ENCODE peak calls at places on chromosomes 5 and 9, in four cellular contexts. One of them, this sample, is unnamed.

GRCh38 chr9:104278929-104279500 is 184.9 kb downstream of the SMC2 start:
- DNase-seq in H1: no peak
- DNase-seq in HepG2: no peak
- DNase-seq in GM12878: no peak
- DNase-seq in this sample: no peak

GRCh38 chr9:6680797-6681146 is 35.2 kb upstream of the GLDC start:
- DNase-seq in H1: no peak
- DNase-seq in HepG2: peak; percentile 68
- DNase-seq in GM12878: no peak
- DNase-seq in this sample: no peak

GRCh38 chr5:78984611-78985406 is at the start of gene ARSB:
- DNase-seq in H1: peak; percentile 68
- DNase-seq in HepG2: peak; percentile 79
- DNase-seq in GM12878: no peak
- DNase-seq in this sample: peak; percentile 57

GRCh38 chr5:3786165-3786564 is 190.5 kb downstream of the IRX1 start:
- DNase-seq in H1: no peak
- DNase-seq in HepG2: no peak
- DNase-seq in GM12878: no peak
- DNase-seq in this sample: no peak

GRCh38 chr5:100758780-100759179 is 144.3 kb downstream of the ST8SIA4 start:
- DNase-seq in H1: no peak
- DNase-seq in HepG2: no peak
- DNase-seq in GM12878: no peak
- DNase-seq in this sample: no peak

GRCh38 chr5:107384256-107384655 is 286.5 kb downstream of the EFNA5 start:
- DNase-seq in H1: no peak
- DNase-seq in HepG2: no peak
- DNase-seq in GM12878: no peak
- DNase-seq in this sample: no peak

GRCh38 chr9:5549671-5550650 is 39.6 kb downstream of the PDCD1LG2 start:
- DNase-seq in H1: no peak
- DNase-seq in HepG2: no peak
- DNase-seq in GM12878: no peak
- DNase-seq in this sample: no peak

GRCh38 chr9:131096490-131097258 is at the start of gene AIF1L:
- DNase-seq in H1: no peak
- DNase-seq in HepG2: no peak
- DNase-seq in GM12878: no peak
- DNase-seq in this sample: peak; percentile 76

GRCh38 chr5:107388111-107388861 is 282.5 kb downstream of the EFNA5 start:
- DNase-seq in H1: no peak
- DNase-seq in HepG2: no peak
- DNase-seq in GM12878: peak; percentile 57
- DNase-seq in this sample: no peak

GRCh38 chr5:88833371-88834107 is 49.4 kb downstream of the MEF2C start:
- DNase-seq in H1: no peak
- DNase-seq in HepG2: no peak
- DNase-seq in GM12878: no peak
- DNase-seq in this sample: no peak

GRCh38 chr5:56815657-56816545 is 552 bp downstream of the MAP3K1 start:
- DNase-seq in H1: no peak
- DNase-seq in HepG2: no peak
- DNase-seq in GM12878: no peak
- DNase-seq in this sample: no peak

GRCh38 chr5:34487202-34487879 is 168.8 kb upstream of the RAI14 start:
- DNase-seq in H1: no peak
- DNase-seq in HepG2: peak; percentile 95
- DNase-seq in GM12878: no peak
- DNase-seq in this sample: no peak

GRCh38 chr9:93259490-93260289 is 75.8 kb downstream of the WNK2 start:
- DNase-seq in H1: no peak
- DNase-seq in HepG2: no peak
- DNase-seq in GM12878: no peak
- DNase-seq in this sample: no peak

GRCh38 chr9:88829276-88829675 is 162.0 kb upstream of the S1PR3 start:
- DNase-seq in H1: no peak
- DNase-seq in HepG2: no peak
- DNase-seq in GM12878: no peak
- DNase-seq in this sample: no peak

GRCh38 chr9:87198716-87199115 is 251.4 kb upstream of the GAS1 start:
- DNase-seq in H1: no peak
- DNase-seq in HepG2: no peak
- DNase-seq in GM12878: no peak
- DNase-seq in this sample: no peak

GRCh38 chr5:148090200-148090599 is 26.4 kb downstream of the SPINK5 start:
- DNase-seq in H1: no peak
- DNase-seq in HepG2: no peak
- DNase-seq in GM12878: no peak
- DNase-seq in this sample: no peak

GRCh38 chr5:150960791-150961396 is 56.1 kb upstream of the ZNF300 start:
- DNase-seq in H1: no peak
- DNase-seq in HepG2: no peak
- DNase-seq in GM12878: no peak
- DNase-seq in this sample: peak; percentile 1

GRCh38 chr5:168712280-168712924 is 133.2 kb upstream of the PANK3 start:
- DNase-seq in H1: peak; percentile 1
- DNase-seq in HepG2: no peak
- DNase-seq in GM12878: no peak
- DNase-seq in this sample: no peak

GRCh38 chr9:106953166-106953565 is 90.2 kb downstream of the ZNF462 start:
- DNase-seq in H1: no peak
- DNase-seq in HepG2: no peak
- DNase-seq in GM12878: no peak
- DNase-seq in this sample: no peak

GRCh38 chr9:89274838-89275237 is 36.2 kb upstream of the CKS2 start:
- DNase-seq in H1: no peak
- DNase-seq in HepG2: no peak
- DNase-seq in GM12878: no peak
- DNase-seq in this sample: no peak

GRCh38 chr5:9156282-9156681 is 389.6 kb downstream of the SEMA5A start:
- DNase-seq in H1: peak; percentile 10
- DNase-seq in HepG2: no peak
- DNase-seq in GM12878: no peak
- DNase-seq in this sample: peak; percentile 9

GRCh38 chr5:140267559-140268018 is 35.3 kb downstream of the PFDN1 start:
- DNase-seq in H1: no peak
- DNase-seq in HepG2: no peak
- DNase-seq in GM12878: no peak
- DNase-seq in this sample: no peak
- H3K4me3 ChIP-seq in H1: no peak overlapping the region
- H3K4me3 ChIP-seq in HepG2: no peak overlapping the region
- H3K4me3 ChIP-seq in GM12878: no peak overlapping the region
- H3K4me3 ChIP-seq in this sample: no peak overlapping the region

DNA sequence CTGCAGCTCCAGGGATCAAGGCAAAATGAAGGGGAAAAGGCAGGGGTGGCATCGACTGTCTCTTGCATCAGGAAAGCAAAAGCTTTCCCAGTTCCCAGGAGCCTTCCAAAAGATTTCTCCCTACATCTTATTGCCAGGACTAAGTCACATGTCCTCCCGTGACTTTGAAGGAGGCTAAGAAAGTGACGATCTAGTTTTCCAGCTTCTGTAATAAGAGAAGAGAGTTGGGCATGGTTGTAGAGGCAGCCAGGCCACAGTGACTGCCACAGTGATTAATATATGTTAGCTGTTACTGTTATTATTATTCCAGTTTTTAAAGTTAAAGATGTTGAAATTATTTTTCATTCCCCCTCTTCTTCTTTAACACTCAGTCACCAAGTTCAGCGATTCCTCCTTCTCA is 77.1 kb downstream of the RMI1 start:
- DNase-seq in H1: no peak
- DNase-seq in HepG2: no peak
- DNase-seq in GM12878: no peak
- DNase-seq in this sample: no peak
- TF ChIP-seq SUZ12 in H1: no peak
- TF ChIP-seq SUZ12 in HepG2: no peak
- TF ChIP-seq SUZ12 in GM12878: no peak
- TF ChIP-seq SUZ12 in this sample: no peak

DNA sequence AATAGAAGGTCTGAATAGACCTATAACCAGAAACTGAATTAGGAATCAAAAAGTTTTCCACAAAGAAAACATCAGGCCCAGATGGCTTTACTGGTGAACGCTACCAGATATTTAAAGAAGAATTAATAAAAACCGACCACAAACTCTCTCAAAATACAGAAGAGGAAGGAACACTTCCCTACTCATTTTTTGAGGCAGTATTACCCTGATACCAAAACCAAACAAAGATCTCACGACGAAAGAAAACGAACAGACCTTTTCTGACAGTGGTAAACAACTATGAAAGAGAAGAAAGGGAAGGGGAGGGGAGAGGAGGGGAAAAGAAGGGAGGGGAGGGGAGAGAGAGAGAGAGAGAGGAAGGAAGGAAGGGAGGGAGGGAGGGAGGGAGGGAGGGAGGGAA is 13.5 kb downstream of the B4GALT1 start:
- DNase-seq in H1: no peak
- DNase-seq in HepG2: no peak
- DNase-seq in GM12878: no peak
- DNase-seq in this sample: no peak
- H3K36me3 ChIP-seq in H1: no peaks in the 10 kb centered on the region
- H3K36me3 ChIP-seq in HepG2: no peaks in the 10 kb centered on the region
- H3K36me3 ChIP-seq in GM12878: no peaks in the 10 kb centered on the region
- H3K36me3 ChIP-seq in this sample: peaks cover 3% of the 10 kb centered on the region

GRCh38 chr5:141878186-141878770 is at the start of gene PCDH1:
- DNase-seq in H1: no peak
- DNase-seq in HepG2: no peak
- DNase-seq in GM12878: no peak
- DNase-seq in this sample: no peak
- H3K4me3 ChIP-seq in H1: peak within 1 kb of the TSS; percentile 74
- H3K4me3 ChIP-seq in HepG2: peak within 1 kb of the TSS; percentile 73
- H3K4me3 ChIP-seq in GM12878: peak within 1 kb of the TSS; percentile 28
- H3K4me3 ChIP-seq in this sample: peak within 1 kb of the TSS; percentile 68

GRCh38 chr5:179407191-179408175 is 62.2 kb upstream of the ADAMTS2 start:
- DNase-seq in H1: no peak
- DNase-seq in HepG2: no peak
- DNase-seq in GM12878: no peak
- DNase-seq in this sample: no peak
- TF ChIP-seq SUZ12 in H1: no peak
- TF ChIP-seq SUZ12 in HepG2: no peak
- TF ChIP-seq SUZ12 in GM12878: no peak
- TF ChIP-seq SUZ12 in this sample: no peak

DNA sequence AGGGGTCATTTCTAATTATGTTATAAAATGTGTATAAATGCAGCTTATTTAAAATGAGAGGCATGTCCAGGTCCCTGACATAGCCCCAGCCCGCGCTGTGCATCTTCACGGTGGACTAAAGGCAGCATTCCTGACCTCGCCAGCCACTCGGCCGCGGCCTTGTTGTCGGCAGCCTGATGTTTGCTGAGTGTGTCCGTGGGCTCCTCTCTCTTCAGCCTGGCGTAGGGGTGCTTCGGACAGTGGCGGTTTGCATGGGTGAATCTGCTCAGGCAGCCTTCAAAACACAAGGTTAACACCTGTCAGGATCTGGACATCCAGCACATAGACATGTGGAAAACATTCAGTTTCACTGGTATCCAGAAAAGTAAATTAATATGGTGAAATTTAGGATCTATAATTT is 8.8 kb upstream of the SLC35D2 start:
- DNase-seq in H1: no peak
- DNase-seq in HepG2: no peak
- DNase-seq in GM12878: no peak
- DNase-seq in this sample: no peak
- H3K36me3 ChIP-seq in H1: peaks cover 50% of the 10 kb centered on the region
- H3K36me3 ChIP-seq in HepG2: peaks cover 43% of the 10 kb centered on the region
- H3K36me3 ChIP-seq in GM12878: peaks cover 16% of the 10 kb centered on the region
- H3K36me3 ChIP-seq in this sample: peaks cover 90% of the 10 kb centered on the region

DNA sequence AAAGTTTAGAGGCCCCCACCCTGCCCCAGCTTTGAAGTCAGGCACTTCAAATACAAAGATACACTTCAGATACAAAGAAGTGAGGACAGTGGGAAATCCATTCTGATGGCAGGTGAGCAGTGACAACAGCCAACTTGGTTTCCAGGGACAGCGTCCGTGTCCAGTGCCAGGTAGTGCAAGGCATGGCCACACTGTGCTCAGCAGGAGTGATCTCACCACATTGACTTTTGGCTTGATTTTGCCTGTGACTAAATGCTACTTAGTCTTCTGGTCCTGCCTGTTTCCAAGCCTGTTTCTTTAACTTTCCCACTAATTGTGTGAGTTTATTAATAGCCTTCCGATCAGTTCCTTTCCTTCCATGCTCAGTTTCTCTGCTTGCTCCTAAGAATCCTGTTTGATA is 72.6 kb upstream of the PALM2AKAP2 start:
- DNase-seq in H1: no peak
- DNase-seq in HepG2: no peak
- DNase-seq in GM12878: no peak
- DNase-seq in this sample: no peak
- H3K4me3 ChIP-seq in H1: no peak overlapping the region
- H3K4me3 ChIP-seq in HepG2: no peak overlapping the region
- H3K4me3 ChIP-seq in GM12878: no peak overlapping the region
- H3K4me3 ChIP-seq in this sample: no peak overlapping the region

GRCh38 chr9:137707361-137707760 is 88.6 kb downstream of the EHMT1 start:
- DNase-seq in H1: no peak
- DNase-seq in HepG2: no peak
- DNase-seq in GM12878: no peak
- DNase-seq in this sample: no peak

GRCh38 chr9:137703842-137704508 is 85.2 kb downstream of the EHMT1 start:
- DNase-seq in H1: no peak
- DNase-seq in HepG2: no peak
- DNase-seq in GM12878: no peak
- DNase-seq in this sample: no peak

GRCh38 chr9:137702615-137703379 is 84.0 kb downstream of the EHMT1 start:
- DNase-seq in H1: no peak
- DNase-seq in HepG2: no peak
- DNase-seq in GM12878: no peak
- DNase-seq in this sample: no peak

GRCh38 chr9:137705906-137706305 is 87.1 kb downstream of the EHMT1 start:
- DNase-seq in H1: no peak
- DNase-seq in HepG2: no peak
- DNase-seq in GM12878: no peak
- DNase-seq in this sample: no peak

GRCh38 chr9:137705443-137705863 is 86.6 kb downstream of the EHMT1 start:
- DNase-seq in H1: no peak
- DNase-seq in HepG2: no peak
- DNase-seq in GM12878: peak; percentile 72
- DNase-seq in this sample: no peak
- TF ChIP-seq SUZ12 in H1: no peak
- TF ChIP-seq SUZ12 in HepG2: no peak
- TF ChIP-seq SUZ12 in GM12878: no peak
- TF ChIP-seq SUZ12 in this sample: no peak

DNA sequence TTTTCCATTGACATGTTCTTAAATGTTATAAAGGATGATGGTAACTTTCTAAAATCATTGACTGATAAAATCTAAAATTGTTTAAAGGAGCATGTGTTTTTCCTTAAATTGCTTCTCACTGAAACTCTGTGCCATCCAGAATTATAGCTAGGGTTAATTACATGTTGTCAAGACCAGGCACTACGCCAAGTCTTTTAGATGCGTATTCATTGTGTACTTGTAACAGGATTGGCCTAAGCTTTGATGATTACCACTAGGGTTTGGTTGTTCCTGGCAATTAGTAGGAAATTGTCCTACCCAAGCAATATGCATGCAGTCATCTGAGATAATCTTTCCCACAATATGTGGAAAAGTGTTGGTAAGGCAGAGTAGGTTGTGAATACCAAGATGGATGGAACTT is 43.8 kb downstream of the PRKACG start:
- DNase-seq in H1: no peak
- DNase-seq in HepG2: no peak
- DNase-seq in GM12878: no peak
- DNase-seq in this sample: no peak
- H3K36me3 ChIP-seq in H1: no peaks in the 10 kb centered on the region
- H3K36me3 ChIP-seq in HepG2: no peaks in the 10 kb centered on the region
- H3K36me3 ChIP-seq in GM12878: no peaks in the 10 kb centered on the region
- H3K36me3 ChIP-seq in this sample: no peaks in the 10 kb centered on the region